ENCODE peak calls at places on chromosomes 16 and 17, in four cellular contexts. L, U, V and D are unnamed samples. For H3K36me3, the result is how much of the 10 kb centered on the place peaks cover.

GRCh38 chr17:74211141-74211928 is 2.0 kb upstream of the TTYH2 start:
- DNase-seq in V (no peak), L (no peak), U (no peak), D (no peak)

GRCh38 chr16:81445143-81445922 is 725 bp downstream of the CMIP start:
- DNase-seq in V (no peak), U (peak), L (no peak), D (no peak)

GRCh38 chr17:56594528-56595418 is 1.3 kb downstream of the NOG start:
- DNase-seq in V (no peak), U (peak), L (no peak), D (no peak)

GRCh38 chr16:75029854-75030253 is 31.0 kb downstream of the ZNRF1 start:
- DNase-seq in L (no peak), V (no peak), U (no peak), D (no peak)

GRCh38 chr17:35368086-35368824 is 5.2 kb downstream of the SLFN11 start:
- DNase-seq in V (no peak), U (no peak), L (no peak), D (no peak)

GRCh38 chr16:31268891-31269290 is 9.1 kb downstream of the ITGAM start:
- DNase-seq in V (no peak), U (peak), L (no peak), D (peak)

GRCh38 chr17:82110298-82110697 is 12.3 kb upstream of the FASN start:
- DNase-seq in U (no peak), V (no peak), L (no peak), D (no peak)

GRCh38 chr16:80683646-80684045 is 120.8 kb downstream of the CDYL2 start:
- DNase-seq in L (no peak), V (no peak), U (no peak), D (no peak)

GRCh38 chr17:19369846-19370492 is 7.4 kb upstream of the B9D1 start:
- DNase-seq in V (peak), L (no peak), U (peak), D (no peak)

GRCh38 chr17:17347956-17348871 is 45.0 kb downstream of the NT5M start:
- DNase-seq in U (peak), V (no peak), L (no peak), D (no peak)

GRCh38 chr16:17744903-17745581 is 274.3 kb upstream of the XYLT1 start:
- DNase-seq in U (no peak), L (no peak), V (no peak), D (no peak)

GRCh38 chr17:53191878-53192277 is 630.8 kb upstream of the KIF2B start:
- DNase-seq in V (no peak), L (no peak), U (no peak), D (no peak)

GRCh38 chr16:64051826-64052225 is 1070.0 kb downstream of the CDH11 start:
- DNase-seq in U (no peak), V (no peak), L (no peak), D (no peak)

GRCh38 chr17:76136276-76137025 is 4.6 kb downstream of the FOXJ1 start:
- DNase-seq in U (peak), V (no peak), L (no peak), D (no peak)

GRCh38 chr17:77736721-77737120 is 221.8 kb upstream of the TNRC6C start:
- DNase-seq in L (no peak), U (no peak), V (no peak), D (peak)

GRCh38 chr16:2238396-2239230 is 2.4 kb downstream of the DNASE1L2 start:
- DNase-seq in V (no peak), U (no peak), L (no peak), D (no peak)

GRCh38 chr16:85722066-85722465 is 28.8 kb downstream of the C16orf74 start:
- DNase-seq in L (no peak), U (no peak), V (no peak), D (no peak)

GRCh38 chr17:72380120-72380519 is 259.3 kb downstream of the SOX9 start:
- DNase-seq in U (no peak), V (no peak), L (no peak), D (no peak)

GRCh38 chr17:59327891-59328290 is 3.6 kb upstream of the YPEL2 start:
- DNase-seq in L (no peak), V (no peak), U (no peak), D (no peak)

GRCh38 chr16:87607223-87607622 is 4.9 kb downstream of the JPH3 start:
- DNase-seq in V (no peak), U (no peak), L (no peak), D (no peak)
- H3K36me3 ChIP-seq in V (under half), U (under half), L (under half), D (under half)

GRCh38 chr16:11759997-11760396 is 17.3 kb upstream of the TXNDC11 start:
- DNase-seq in U (no peak), V (no peak), L (no peak), D (no peak)
- H3K36me3 ChIP-seq in U (under half), V (half or more), L (half or more), D (under half)

GRCh38 chr17:46986401-46986800 is 7.3 kb upstream of the RPRML start:
- DNase-seq in V (no peak), U (no peak), L (no peak), D (no peak)

GRCh38 chr17:46982577-46982976 is 3.5 kb upstream of the RPRML start:
- DNase-seq in U (no peak), L (no peak), V (no peak), D (no peak)

GRCh38 chr17:46984341-46984740 is 5.3 kb upstream of the RPRML start:
- DNase-seq in V (peak), U (no peak), L (no peak), D (no peak)

GRCh38 chr17:46984892-46985291 is 5.8 kb upstream of the RPRML start:
- DNase-seq in U (no peak), L (no peak), V (no peak), D (no peak)

DNA sequence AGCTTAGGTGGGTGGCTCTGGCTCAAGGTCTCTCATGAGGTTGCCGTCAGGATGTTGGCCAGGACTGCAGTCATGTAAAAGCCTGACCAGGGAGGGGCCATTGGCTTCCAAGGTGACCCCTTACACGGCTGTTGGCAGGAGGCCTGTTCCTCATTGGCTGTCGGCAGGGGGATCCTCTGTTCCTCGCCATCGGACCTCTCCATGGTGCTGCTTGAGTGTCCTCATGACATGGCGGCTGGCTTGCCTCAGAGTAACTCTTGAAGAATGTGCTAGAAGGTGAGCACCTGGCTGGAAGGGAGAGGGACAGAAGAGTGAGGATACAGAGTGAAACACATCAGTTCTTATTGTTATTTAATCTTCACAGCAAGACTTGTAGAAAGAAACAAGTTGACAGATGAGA is 4.7 kb upstream of the RPRML start:
- DNase-seq in L (no peak), V (no peak), U (no peak), D (no peak)
- H3K36me3 ChIP-seq in L (under half), V (under half), U (under half), D (under half)

GRCh38 chr17:67157732-67158639 is 87.0 kb downstream of the HELZ start:
- DNase-seq in U (no peak), V (no peak), L (no peak), D (no peak)
- H3K36me3 ChIP-seq in U (under half), V (under half), L (under half), D (under half)

GRCh38 chr16:68823401-68823800 is 19.9 kb upstream of the TANGO6 start:
- DNase-seq in L (no peak), U (no peak), V (no peak), D (no peak)
- H3K36me3 ChIP-seq in L (under half), U (under half), V (under half), D (under half)

GRCh38 chr16:28982949-28983348 is 1.9 kb upstream of the LAT start:
- DNase-seq in U (no peak), V (no peak), L (no peak), D (no peak)

GRCh38 chr16:28984619-28985135 is at the start of gene LAT:
- DNase-seq in L (no peak), U (no peak), V (no peak), D (no peak)

GRCh38 chr16:28984091-28984490 is 761 bp upstream of the LAT start:
- DNase-seq in L (no peak), V (no peak), U (no peak), D (no peak)

GRCh38 chr16:28982418-28982817 is 2.4 kb upstream of the LAT start:
- DNase-seq in U (no peak), V (no peak), L (no peak), D (no peak)

GRCh38 chr16:28983644-28984043 is 1.2 kb upstream of the LAT start:
- DNase-seq in V (no peak), L (no peak), U (no peak), D (no peak)
- H3K36me3 ChIP-seq in V (half or more), L (half or more), U (under half), D (half or more)